ENCODE peak calls at places on chromosomes 6 and 20, in five cellular contexts. L is transverse colon, R is fibroblast of the aortic adventitia, C is mammary epithelial cell, O is astrocyte of the spinal cord. U is an unnamed sample.
A peak's percentile ranks its signal among the peaks of the same experiment; 100 is the strongest.

GRCh38 chr6:121105461-121105860 is 228.8 kb downstream of the TBC1D32 start:
- DNase-seq in R (no peak), L (no peak), C (no peak), O (no peak), U (no peak)

GRCh38 chr6:141267420-141267819 is 865.3 kb upstream of the GJE1 start:
- DNase-seq in O (no peak), R (no peak), C (no peak), L (no peak), U (no peak)

GRCh38 chr6:132763269-132763668 is 5.6 kb upstream of the VNN2 start:
- DNase-seq in L (peak; percentile 29), C (no peak), R (no peak), O (no peak), U (no peak)

GRCh38 chr6:16698988-16699868 is 62.0 kb downstream of the ATXN1 start:
- DNase-seq in L (no peak), O (peak; percentile 58), C (peak; percentile 74), R (no peak), U (no peak)

GRCh38 chr6:52909131-52909530 is 367 bp downstream of the GSTA3 start:
- DNase-seq in O (no peak), L (no peak), C (no peak), R (no peak), U (no peak)

GRCh38 chr6:1910621-1911407 is 301.1 kb downstream of the FOXC1 start:
- DNase-seq in O (no peak), C (no peak), L (no peak), R (no peak), U (no peak)

GRCh38 chr6:7414811-7415210 is 25.2 kb downstream of the RIOK1 start:
- DNase-seq in C (no peak), L (no peak), O (no peak), R (peak; percentile 56), U (no peak)

GRCh38 chr6:3261921-3262320 is 3.2 kb downstream of the PSMG4 start:
- DNase-seq in R (no peak), C (no peak), L (no peak), O (no peak), U (no peak)

GRCh38 chr6:87250019-87250418 is 72.4 kb upstream of the SMIM8 start:
- DNase-seq in R (no peak), O (no peak), C (no peak), L (no peak), U (no peak)

GRCh38 chr20:60428651-60429050 is 470.4 kb downstream of the CDH26 start:
- DNase-seq in R (no peak), C (no peak), O (no peak), L (no peak), U (no peak)

GRCh38 chr20:9214676-9215075 is 145.8 kb downstream of the PLCB4 start:
- DNase-seq in C (peak; percentile 35), L (no peak), O (peak; percentile 67), R (peak; percentile 93), U (no peak)

GRCh38 chr6:46056906-46057529 is 41.4 kb upstream of the CLIC5 start:
- DNase-seq in C (no peak), R (peak; percentile 7), L (no peak), O (no peak), U (no peak)

GRCh38 chr20:2281563-2281962 is 14.2 kb upstream of the TGM3 start:
- DNase-seq in O (no peak), R (no peak), L (no peak), C (no peak), U (no peak)

GRCh38 chr20:38999965-39000910 is 38.1 kb downstream of the DHX35 start:
- DNase-seq in O (no peak), C (no peak), R (no peak), L (no peak), U (no peak)

GRCh38 chr6:123529843-123530242 is 106.9 kb downstream of the TRDN start:
- DNase-seq in O (no peak), L (no peak), C (no peak), R (peak; percentile 66), U (no peak)

GRCh38 chr6:124743420-124743819 is 218.8 kb upstream of the RNF217 start:
- DNase-seq in L (no peak), C (no peak), R (no peak), O (no peak), U (no peak)

GRCh38 chr6:109687271-109687721 is 3.7 kb downstream of the AK9 start:
- DNase-seq in R (peak; percentile 96), O (peak; percentile 88), L (no peak), C (peak; percentile 94), U (peak; percentile 88)

GRCh38 chr6:80182291-80182690 is 75.8 kb downstream of the BCKDHB start:
- DNase-seq in C (peak; percentile 36), O (peak; percentile 69), R (peak; percentile 49), L (no peak), U (peak; percentile 24)

GRCh38 chr6:158972241-158973233 is 27.5 kb downstream of the RSPH3 start:
- DNase-seq in R (peak; percentile 83), O (peak; percentile 70), C (peak; percentile 50), L (no peak), U (peak; percentile 24)

GRCh38 chr20:36717657-36718056 is 28.2 kb downstream of the NDRG3 start:
- DNase-seq in C (no peak), R (peak; percentile 7), O (no peak), L (peak; percentile 8), U (no peak)

GRCh38 chr6:15502451-15503345 is 160.1 kb downstream of the DTNBP1 start:
- DNase-seq in C (no peak), L (peak; percentile 4), O (no peak), R (no peak), U (no peak)

GRCh38 chr6:15503346-15503680 is 159.5 kb downstream of the DTNBP1 start:
- DNase-seq in R (no peak), C (no peak), O (no peak), L (no peak), U (no peak)

GRCh38 chr6:15504581-15505350 is 158.1 kb downstream of the DTNBP1 start:
- DNase-seq in O (peak; percentile 99), L (peak; percentile 48), C (peak; percentile 92), R (peak; percentile 98), U (peak; percentile 93)

GRCh38 chr6:15505463-15505918 is 157.3 kb downstream of the DTNBP1 start:
- DNase-seq in L (peak; percentile 8), C (no peak), R (no peak), O (no peak), U (no peak)

DNA sequence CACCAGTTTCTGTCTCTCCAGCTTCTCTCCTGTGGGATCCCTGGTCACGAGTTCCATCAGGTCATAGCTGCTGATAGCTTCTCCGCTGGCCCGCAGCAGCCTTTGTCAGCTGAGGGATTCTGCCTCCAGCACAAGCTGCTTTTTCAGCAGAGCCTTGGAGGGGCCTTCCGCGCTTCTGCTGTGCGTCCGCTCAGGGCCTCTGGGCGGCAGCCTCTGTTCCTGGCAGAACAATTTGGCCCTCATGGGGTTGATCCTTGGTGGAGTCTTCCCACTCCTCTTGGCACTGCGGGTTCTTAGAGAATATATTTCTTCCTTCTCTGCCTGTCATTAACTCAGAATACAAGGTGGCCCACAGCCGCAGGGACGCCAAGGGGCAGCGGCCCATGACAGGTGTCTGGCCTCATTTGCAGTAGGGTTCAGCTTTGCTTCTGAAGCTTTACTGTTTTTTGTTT is 158.8 kb downstream of the DTNBP1 start:
- DNase-seq in L (peak; percentile 16), R (peak; percentile 35), C (no peak), O (peak; percentile 55), U (no peak)
- TF ChIP-seq CTCF in L (no peak), R (peak; percentile 31), C (no peak), O (peak; percentile 38), U (no peak)

GRCh38 chr20:10225439-10226080 is 6.9 kb downstream of the SNAP25 start:
- DNase-seq in C (no peak), O (no peak), R (no peak), L (no peak), U (no peak)
- TF ChIP-seq CTCF in C (peak; percentile 20), O (peak; percentile 37), R (no peak), L (no peak), U (peak; percentile 36)

DNA sequence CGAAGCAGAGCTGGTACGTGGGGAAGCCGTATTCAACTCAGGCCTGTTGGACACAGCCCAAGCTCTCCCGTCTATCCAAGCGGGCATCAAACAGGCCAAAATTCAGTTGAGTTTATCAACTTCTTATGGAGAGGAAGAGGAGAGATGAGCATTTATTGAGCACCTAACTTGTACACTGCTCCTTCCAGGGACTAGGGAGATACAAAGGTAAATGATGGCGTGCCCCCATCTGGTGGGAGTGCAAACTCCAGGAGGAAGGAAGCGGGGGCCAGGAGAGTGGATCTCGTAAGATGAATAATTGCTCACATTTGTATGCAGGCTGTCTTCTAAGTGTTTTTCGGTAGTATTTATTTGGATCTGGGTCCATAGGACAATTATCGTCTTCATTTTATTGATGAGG is 146.6 kb downstream of the SOBP start:
- DNase-seq in O (no peak), R (no peak), C (no peak), L (no peak), U (no peak)
- TF ChIP-seq CTCF in O (no peak), R (no peak), C (no peak), L (no peak), U (no peak)

GRCh38 chr6:166486536-166486880 is 100.0 kb downstream of the RAMACL start:
- DNase-seq in R (no peak), C (no peak), L (no peak), O (no peak), U (no peak)

GRCh38 chr6:166484863-166485262 is 101.6 kb downstream of the RAMACL start:
- DNase-seq in O (no peak), C (no peak), L (no peak), R (no peak), U (no peak)

GRCh38 chr6:166483556-166484250 is 101.0 kb upstream of the MPC1 start:
- DNase-seq in L (no peak), R (no peak), C (no peak), O (no peak), U (no peak)

GRCh38 chr6:166487148-166487547 is 99.3 kb downstream of the RAMACL start:
- DNase-seq in O (no peak), L (no peak), C (no peak), R (no peak), U (no peak)

DNA sequence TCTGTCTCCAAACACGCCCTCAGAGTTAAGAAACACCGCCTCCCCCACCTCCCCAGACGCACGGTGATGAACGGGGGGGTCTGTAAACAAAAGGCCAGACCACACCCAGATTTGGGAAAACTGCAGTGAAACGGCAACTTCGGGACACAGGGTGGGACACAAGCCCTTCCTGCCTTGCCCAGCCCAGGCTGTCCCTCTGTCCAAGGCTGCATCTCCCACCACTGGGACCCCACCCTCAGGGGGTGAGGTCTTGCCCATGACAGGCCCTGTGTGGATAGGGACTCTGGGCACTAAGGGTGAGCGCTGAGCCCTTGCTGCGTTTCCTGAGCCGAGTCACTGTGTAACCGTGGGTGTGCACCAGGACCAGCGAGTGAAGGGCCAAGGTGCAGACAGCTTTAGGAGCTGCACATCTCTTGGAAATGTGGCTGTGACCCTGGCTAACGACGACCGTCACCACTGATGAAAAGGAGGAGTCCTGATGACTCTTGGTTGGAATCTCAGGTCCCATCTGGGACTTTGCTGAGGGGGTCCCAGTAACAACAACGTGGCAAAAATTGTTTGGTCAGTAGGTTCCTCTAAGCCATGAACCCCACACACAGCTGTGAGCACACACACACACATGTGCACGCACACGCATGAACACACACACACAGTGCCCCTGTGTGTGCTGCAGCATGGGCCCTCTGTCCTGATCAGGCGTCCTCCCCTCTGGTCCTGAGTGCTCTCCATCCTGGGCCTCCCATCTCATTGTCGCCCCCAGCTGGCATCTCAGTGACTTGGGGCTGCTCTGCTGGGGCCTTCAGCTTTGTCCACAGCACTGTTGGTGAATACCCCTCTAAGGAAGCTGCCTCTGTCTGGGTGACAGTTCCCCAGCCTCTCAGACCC is 100.6 kb downstream of the RAMACL start:
- DNase-seq in O (no peak), R (no peak), C (no peak), L (no peak), U (no peak)
- TF ChIP-seq CTCF in O (no peak), R (no peak), C (no peak), L (no peak), U (peak; percentile 2)